ENCODE peak calls at places on chromosomes 6 and 20, in five cellular contexts. One of them, this sample, is unnamed.

GRCh38 chr6:165417298-165417865 is 108.0 kb upstream of the C6orf118 start:
- DNase-seq in brain microvascular endothelial cell: no peak
- DNase-seq in tibial artery: no peak
- DNase-seq in transverse colon: no peak
- DNase-seq in fibroblast of mammary gland: no peak
- DNase-seq in this sample: no peak

GRCh38 chr6:85864453-85865401 is 222.0 kb upstream of the SYNCRIP start:
- DNase-seq in transverse colon: no peak
- DNase-seq in brain microvascular endothelial cell: no peak
- DNase-seq in fibroblast of mammary gland: peak
- DNase-seq in tibial artery: no peak
- DNase-seq in this sample: no peak

GRCh38 chr20:54139188-54139587 is 34.6 kb downstream of the CYP24A1 start:
- DNase-seq in fibroblast of mammary gland: peak
- DNase-seq in transverse colon: no peak
- DNase-seq in brain microvascular endothelial cell: no peak
- DNase-seq in tibial artery: no peak
- DNase-seq in this sample: no peak

GRCh38 chr20:52190437-52191131 is 995 bp downstream of the ZFP64 start:
- DNase-seq in fibroblast of mammary gland: peak
- DNase-seq in transverse colon: peak
- DNase-seq in tibial artery: no peak
- DNase-seq in brain microvascular endothelial cell: peak
- DNase-seq in this sample: no peak

GRCh38 chr6:84738996-84739865 is 25.2 kb downstream of the TBX18 start:
- DNase-seq in fibroblast of mammary gland: peak
- DNase-seq in transverse colon: no peak
- DNase-seq in brain microvascular endothelial cell: no peak
- DNase-seq in tibial artery: no peak
- DNase-seq in this sample: no peak

GRCh38 chr20:20368414-20369352 is 779 bp downstream of the INSM1 start:
- DNase-seq in brain microvascular endothelial cell: no peak
- DNase-seq in fibroblast of mammary gland: peak
- DNase-seq in transverse colon: no peak
- DNase-seq in tibial artery: no peak
- DNase-seq in this sample: no peak

GRCh38 chr6:144879436-144879835 is 594.3 kb downstream of the UTRN start:
- DNase-seq in fibroblast of mammary gland: no peak
- DNase-seq in transverse colon: no peak
- DNase-seq in tibial artery: no peak
- DNase-seq in brain microvascular endothelial cell: no peak
- DNase-seq in this sample: no peak

GRCh38 chr6:24864345-24864744 is 65.6 kb upstream of the ARMH2 start:
- DNase-seq in transverse colon: no peak
- DNase-seq in brain microvascular endothelial cell: peak
- DNase-seq in fibroblast of mammary gland: peak
- DNase-seq in tibial artery: no peak
- DNase-seq in this sample: no peak

GRCh38 chr6:116682334-116682712 is 1.3 kb downstream of the KPNA5 start:
- DNase-seq in fibroblast of mammary gland: peak
- DNase-seq in brain microvascular endothelial cell: peak
- DNase-seq in tibial artery: no peak
- DNase-seq in transverse colon: no peak
- DNase-seq in this sample: no peak

GRCh38 chr20:18650224-18650623 is 62.4 kb downstream of the DTD1 start:
- DNase-seq in transverse colon: no peak
- DNase-seq in fibroblast of mammary gland: no peak
- DNase-seq in brain microvascular endothelial cell: no peak
- DNase-seq in tibial artery: no peak
- DNase-seq in this sample: no peak

GRCh38 chr20:41356951-41357350 is 9.7 kb downstream of the EMILIN3 start:
- DNase-seq in transverse colon: no peak
- DNase-seq in brain microvascular endothelial cell: no peak
- DNase-seq in fibroblast of mammary gland: no peak
- DNase-seq in tibial artery: no peak
- DNase-seq in this sample: no peak

GRCh38 chr6:90941885-90942284 is 355.0 kb upstream of the MAP3K7 start:
- DNase-seq in fibroblast of mammary gland: no peak
- DNase-seq in brain microvascular endothelial cell: no peak
- DNase-seq in tibial artery: no peak
- DNase-seq in transverse colon: no peak
- DNase-seq in this sample: no peak

GRCh38 chr20:64101731-64102621 is 5.4 kb downstream of the NPBWR2 start:
- DNase-seq in fibroblast of mammary gland: no peak
- DNase-seq in brain microvascular endothelial cell: no peak
- DNase-seq in tibial artery: no peak
- DNase-seq in transverse colon: peak
- DNase-seq in this sample: peak

GRCh38 chr6:139439278-139439813 is 64.9 kb upstream of the CITED2 start:
- DNase-seq in transverse colon: no peak
- DNase-seq in tibial artery: no peak
- DNase-seq in brain microvascular endothelial cell: no peak
- DNase-seq in fibroblast of mammary gland: peak
- DNase-seq in this sample: no peak

GRCh38 chr6:15901141-15902115 is 227.5 kb upstream of the MYLIP start:
- DNase-seq in fibroblast of mammary gland: no peak
- DNase-seq in brain microvascular endothelial cell: no peak
- DNase-seq in transverse colon: peak
- DNase-seq in tibial artery: no peak
- DNase-seq in this sample: peak

GRCh38 chr6:299050-299980 is 7.0 kb downstream of the DUSP22 start:
- DNase-seq in transverse colon: no peak
- DNase-seq in tibial artery: no peak
- DNase-seq in brain microvascular endothelial cell: no peak
- DNase-seq in fibroblast of mammary gland: no peak
- DNase-seq in this sample: no peak

GRCh38 chr6:105097288-105097687 is 82.5 kb downstream of the POPDC3 start:
- DNase-seq in transverse colon: peak
- DNase-seq in fibroblast of mammary gland: no peak
- DNase-seq in brain microvascular endothelial cell: no peak
- DNase-seq in tibial artery: no peak
- DNase-seq in this sample: no peak

GRCh38 chr6:13411484-13411883 is 75.9 kb downstream of the GFOD1 start:
- DNase-seq in fibroblast of mammary gland: no peak
- DNase-seq in transverse colon: no peak
- DNase-seq in tibial artery: no peak
- DNase-seq in brain microvascular endothelial cell: no peak
- DNase-seq in this sample: no peak

GRCh38 chr6:19789100-19789805 is 47.9 kb upstream of the ID4 start:
- DNase-seq in transverse colon: no peak
- DNase-seq in brain microvascular endothelial cell: peak
- DNase-seq in tibial artery: no peak
- DNase-seq in fibroblast of mammary gland: no peak
- DNase-seq in this sample: no peak

GRCh38 chr6:11702796-11703130 is 75.8 kb downstream of the ADTRP start:
- DNase-seq in brain microvascular endothelial cell: no peak
- DNase-seq in fibroblast of mammary gland: no peak
- DNase-seq in tibial artery: no peak
- DNase-seq in transverse colon: peak
- DNase-seq in this sample: no peak

GRCh38 chr6:524803-525202 is 132.1 kb downstream of the HUS1B start:
- DNase-seq in transverse colon: peak
- DNase-seq in fibroblast of mammary gland: no peak
- DNase-seq in brain microvascular endothelial cell: no peak
- DNase-seq in tibial artery: no peak
- DNase-seq in this sample: no peak

GRCh38 chr6:134295953-134296553 is 21.9 kb downstream of the SGK1 start:
- DNase-seq in fibroblast of mammary gland: peak
- DNase-seq in brain microvascular endothelial cell: peak
- DNase-seq in transverse colon: no peak
- DNase-seq in tibial artery: peak
- DNase-seq in this sample: peak

DNA sequence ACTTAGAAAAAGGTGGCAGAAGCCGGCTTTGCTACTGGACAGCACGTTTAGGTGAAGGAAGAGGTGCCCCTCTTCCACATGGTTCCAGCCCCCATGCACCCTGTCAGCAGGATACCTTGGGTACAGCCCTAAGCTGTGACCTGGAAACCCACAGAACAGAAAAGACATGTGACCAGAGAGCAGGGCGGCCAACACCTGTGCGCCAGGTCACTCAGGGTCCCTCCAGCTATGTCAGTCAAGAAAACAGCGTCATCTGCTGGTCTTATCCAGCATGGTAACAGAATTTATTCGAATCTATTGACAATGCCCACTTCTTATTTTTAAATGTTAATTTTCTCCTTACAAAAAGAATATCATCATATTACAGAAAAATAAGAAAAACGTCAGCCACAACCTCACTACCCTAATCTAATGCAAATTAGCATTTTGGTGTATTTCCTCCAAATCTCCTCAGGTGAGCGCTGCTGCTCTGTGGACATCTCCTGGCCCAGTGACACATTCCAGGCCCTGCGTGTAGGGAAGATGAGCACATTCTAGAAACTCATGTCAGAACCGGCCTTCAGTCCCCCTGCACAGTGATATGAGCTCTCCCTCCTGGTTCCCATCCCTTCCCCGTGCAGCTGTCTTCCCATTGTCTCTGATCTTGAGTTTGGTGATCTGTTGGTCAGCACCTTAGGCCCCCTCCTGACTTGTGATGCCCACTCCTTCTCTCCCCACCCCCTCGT is 37.2 kb downstream of the GTF2H5 start:
- DNase-seq in transverse colon: no peak
- DNase-seq in tibial artery: no peak
- DNase-seq in fibroblast of mammary gland: no peak
- DNase-seq in brain microvascular endothelial cell: no peak
- DNase-seq in this sample: no peak
- TF ChIP-seq CTCF in transverse colon: peak
- TF ChIP-seq CTCF in tibial artery: peak
- TF ChIP-seq CTCF in fibroblast of mammary gland: peak
- TF ChIP-seq CTCF in brain microvascular endothelial cell: peak
- TF ChIP-seq CTCF in this sample: no peak

DNA sequence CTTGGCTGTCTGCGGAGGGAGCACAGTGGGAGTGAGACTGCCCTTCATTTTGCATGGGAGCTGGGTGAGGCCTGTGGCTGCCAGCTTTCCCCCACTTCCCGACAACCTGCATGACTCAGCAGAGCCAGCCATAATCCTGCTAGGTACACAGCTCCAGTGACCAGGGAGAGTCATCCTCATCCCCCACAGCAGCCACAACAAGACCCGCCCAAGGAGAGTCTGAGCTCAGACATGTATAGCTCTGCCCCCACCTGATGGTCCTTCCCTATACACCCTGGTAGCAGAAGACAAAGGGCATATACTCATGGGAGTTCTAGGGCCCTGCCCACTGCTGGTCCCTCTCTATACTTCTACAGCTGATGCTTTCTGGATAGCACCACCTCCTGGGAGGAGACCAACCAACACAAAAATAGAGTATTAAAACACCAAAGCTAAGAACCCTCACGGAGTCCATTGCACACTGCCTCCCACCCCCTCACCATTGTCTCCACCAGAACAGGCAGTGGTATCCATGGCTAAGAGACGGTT is 29.3 kb upstream of the TPD52L1 start:
- DNase-seq in tibial artery: no peak
- DNase-seq in fibroblast of mammary gland: peak
- DNase-seq in brain microvascular endothelial cell: no peak
- DNase-seq in transverse colon: no peak
- DNase-seq in this sample: no peak
- TF ChIP-seq CTCF in tibial artery: no peak
- TF ChIP-seq CTCF in fibroblast of mammary gland: no peak
- TF ChIP-seq CTCF in brain microvascular endothelial cell: peak
- TF ChIP-seq CTCF in transverse colon: no peak
- TF ChIP-seq CTCF in this sample: no peak

GRCh38 chr20:21704408-21705385 is 767 bp upstream of the PAX1 start:
- DNase-seq in tibial artery: no peak
- DNase-seq in brain microvascular endothelial cell: no peak
- DNase-seq in transverse colon: no peak
- DNase-seq in fibroblast of mammary gland: no peak
- DNase-seq in this sample: no peak

GRCh38 chr20:21703740-21704407 is 1.6 kb upstream of the PAX1 start:
- DNase-seq in tibial artery: no peak
- DNase-seq in transverse colon: no peak
- DNase-seq in brain microvascular endothelial cell: no peak
- DNase-seq in fibroblast of mammary gland: no peak
- DNase-seq in this sample: no peak

GRCh38 chr20:21707267-21707666 is 1.8 kb downstream of the PAX1 start:
- DNase-seq in fibroblast of mammary gland: no peak
- DNase-seq in transverse colon: no peak
- DNase-seq in brain microvascular endothelial cell: no peak
- DNase-seq in tibial artery: no peak
- DNase-seq in this sample: no peak

GRCh38 chr20:21706345-21707195 is 1.1 kb downstream of the PAX1 start:
- DNase-seq in tibial artery: no peak
- DNase-seq in fibroblast of mammary gland: no peak
- DNase-seq in brain microvascular endothelial cell: no peak
- DNase-seq in transverse colon: no peak
- DNase-seq in this sample: no peak

DNA sequence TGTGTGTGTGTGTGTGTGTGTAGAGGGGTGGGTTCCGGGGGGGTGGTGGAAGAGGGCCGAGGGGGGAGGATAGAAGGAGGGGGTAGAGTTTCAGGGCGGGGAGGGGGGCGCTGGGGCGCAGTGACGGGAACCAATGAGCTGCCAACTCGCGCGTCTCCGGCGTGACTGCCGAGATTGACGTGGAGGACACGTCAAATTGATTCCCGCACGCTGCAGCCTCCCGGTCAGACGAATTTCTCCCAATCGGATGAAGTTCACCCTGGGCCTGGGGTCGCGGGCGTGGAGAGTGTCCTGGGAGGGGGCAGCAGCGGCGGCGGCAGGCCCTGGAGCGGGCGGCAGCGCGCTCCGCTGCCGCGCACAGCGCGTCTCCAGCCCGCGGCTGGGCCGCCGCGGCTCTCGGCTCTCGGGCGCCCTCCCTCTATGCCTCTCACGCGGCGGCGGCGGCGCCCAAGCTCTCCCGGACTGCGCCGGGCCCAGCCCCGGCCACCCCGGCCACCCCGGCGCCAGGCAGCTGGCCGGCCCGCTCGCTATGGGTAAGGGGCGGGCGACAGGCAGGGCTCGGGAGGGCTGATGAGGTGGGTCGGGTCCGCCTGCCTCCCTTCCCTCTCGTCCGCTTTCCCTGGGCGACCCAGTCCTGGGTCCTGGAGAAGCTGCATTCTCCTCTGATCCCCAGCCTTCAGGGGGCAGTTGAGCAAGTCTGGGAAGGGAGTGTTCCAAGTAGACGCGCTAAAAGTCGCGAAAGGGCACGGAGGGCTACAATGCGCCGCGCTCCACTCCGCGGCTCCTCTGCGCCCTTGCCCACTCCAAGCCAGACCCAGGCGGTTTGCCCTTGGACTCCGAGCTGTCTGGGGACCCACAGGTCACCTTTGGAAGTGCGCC is at the start of gene PAX1:
- DNase-seq in tibial artery: no peak
- DNase-seq in fibroblast of mammary gland: no peak
- DNase-seq in transverse colon: no peak
- DNase-seq in brain microvascular endothelial cell: no peak
- DNase-seq in this sample: no peak
- TF ChIP-seq CTCF in tibial artery: no peak
- TF ChIP-seq CTCF in fibroblast of mammary gland: no peak
- TF ChIP-seq CTCF in transverse colon: no peak
- TF ChIP-seq CTCF in brain microvascular endothelial cell: no peak
- TF ChIP-seq CTCF in this sample: no peak

GRCh38 chr6:29071831-29072723 is 15.0 kb downstream of the OR2B3 start:
- DNase-seq in fibroblast of mammary gland: peak
- DNase-seq in transverse colon: peak
- DNase-seq in brain microvascular endothelial cell: peak
- DNase-seq in tibial artery: no peak
- DNase-seq in this sample: no peak
- TF ChIP-seq CTCF in fibroblast of mammary gland: peak
- TF ChIP-seq CTCF in transverse colon: peak
- TF ChIP-seq CTCF in brain microvascular endothelial cell: peak
- TF ChIP-seq CTCF in tibial artery: no peak
- TF ChIP-seq CTCF in this sample: peak